ENCODE peak calls at places on chromosomes 11 and 22, in six cellular contexts. P, Q, Z, O, V and F are unnamed samples.

GRCh38 chr22:40485813-40486610 is 115.6 kb downstream of the SGSM3 start:
- DNase-seq in P (no peak), Q (no peak), Z (no peak), O (no peak), V (no peak), F (no peak)

GRCh38 chr11:33507967-33508366 is 192.7 kb downstream of the C11orf91 start:
- DNase-seq in P (no peak), Q (peak), Z (peak), O (no peak), V (no peak), F (peak)

GRCh38 chr11:93053864-93054263 is 84.4 kb downstream of the MTNR1B start:
- DNase-seq in P (no peak), Q (no peak), Z (no peak), O (no peak), V (no peak), F (no peak)

GRCh38 chr22:45284705-45285305 is at the start of gene UPK3A:
- DNase-seq in P (peak), Q (peak), Z (no peak), O (no peak), V (peak), F (peak)

GRCh38 chr11:115739878-115740277 is 235.7 kb upstream of the CADM1 start:
- DNase-seq in P (no peak), Q (no peak), Z (no peak), O (no peak), V (no peak), F (no peak)

GRCh38 chr22:17576475-17576874 is 13.2 kb downstream of the SLC25A18 start:
- DNase-seq in P (no peak), Q (no peak), Z (no peak), O (no peak), V (no peak), F (no peak)

GRCh38 chr11:75292943-75293342 is 52.4 kb downstream of the TPBGL start:
- DNase-seq in P (no peak), Q (no peak), Z (no peak), O (no peak), V (peak), F (no peak)

GRCh38 chr11:123920943-123921342 is 18.5 kb upstream of the OR4D5 start:
- DNase-seq in P (no peak), Q (no peak), Z (no peak), O (no peak), V (no peak), F (no peak)

GRCh38 chr11:121460941-121461514 is 8.3 kb upstream of the SORL1-AS1 start:
- DNase-seq in P (no peak), Q (no peak), Z (peak), O (no peak), V (no peak), F (peak)

GRCh38 chr11:11722861-11723260 is 101.1 kb upstream of the GALNT18 start:
- DNase-seq in P (no peak), Q (no peak), Z (no peak), O (no peak), V (no peak), F (no peak)

GRCh38 chr11:111107501-111107900 is 138.0 kb upstream of the POU2AF2 start:
- DNase-seq in P (no peak), Q (no peak), Z (no peak), O (no peak), V (no peak), F (peak)

GRCh38 chr11:8822476-8822875 is 88.5 kb upstream of the AKIP1 start:
- DNase-seq in P (no peak), Q (no peak), Z (no peak), O (no peak), V (no peak), F (no peak)

GRCh38 chr11:76543006-76543703 is 98.3 kb downstream of the EMSY start:
- DNase-seq in P (no peak), Q (no peak), Z (no peak), O (no peak), V (no peak), F (no peak)

GRCh38 chr22:37230673-37231405 is 13.2 kb downstream of the RAC2 start:
- DNase-seq in P (no peak), Q (no peak), Z (no peak), O (peak), V (no peak), F (no peak)

GRCh38 chr11:127052420-127052819 is 51.9 kb upstream of the KIRREL3 start:
- DNase-seq in P (no peak), Q (no peak), Z (no peak), O (no peak), V (no peak), F (no peak)

GRCh38 chr11:68460741-68461283 is at the start of gene PPP6R3:
- DNase-seq in P (peak), Q (no peak), Z (no peak), O (no peak), V (no peak), F (no peak)
- TF ChIP-seq MAX in P (no peak), Q (peak), Z (no peak), O (no peak), V (no peak), F (no peak)

DNA sequence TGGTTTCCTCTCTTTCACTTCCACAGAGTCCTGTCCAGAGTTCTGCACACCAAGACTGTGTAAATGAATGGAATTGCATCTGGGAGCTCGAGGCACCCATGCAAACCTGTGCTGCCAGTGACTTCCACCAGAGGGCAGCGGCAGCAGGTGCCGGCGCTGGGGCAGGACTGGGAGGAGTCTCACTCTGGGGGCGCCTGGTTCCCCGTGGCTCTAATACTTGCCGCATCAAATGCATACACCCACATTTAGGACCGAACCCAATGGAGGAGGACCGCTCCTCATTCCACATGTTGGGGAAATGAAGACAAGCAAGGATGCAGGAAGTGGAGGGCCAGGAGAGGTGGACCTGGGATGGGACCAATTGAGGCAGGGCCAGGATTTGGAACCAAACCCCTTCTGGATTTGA is 1.1 kb upstream of the CD6 start:
- DNase-seq in P (peak), Q (peak), Z (peak), O (no peak), V (peak), F (peak)
- H3K4me3 ChIP-seq in P (no peak), Q (no peak), Z (no peak), O (no peak), V (no peak), F (no peak)

DNA sequence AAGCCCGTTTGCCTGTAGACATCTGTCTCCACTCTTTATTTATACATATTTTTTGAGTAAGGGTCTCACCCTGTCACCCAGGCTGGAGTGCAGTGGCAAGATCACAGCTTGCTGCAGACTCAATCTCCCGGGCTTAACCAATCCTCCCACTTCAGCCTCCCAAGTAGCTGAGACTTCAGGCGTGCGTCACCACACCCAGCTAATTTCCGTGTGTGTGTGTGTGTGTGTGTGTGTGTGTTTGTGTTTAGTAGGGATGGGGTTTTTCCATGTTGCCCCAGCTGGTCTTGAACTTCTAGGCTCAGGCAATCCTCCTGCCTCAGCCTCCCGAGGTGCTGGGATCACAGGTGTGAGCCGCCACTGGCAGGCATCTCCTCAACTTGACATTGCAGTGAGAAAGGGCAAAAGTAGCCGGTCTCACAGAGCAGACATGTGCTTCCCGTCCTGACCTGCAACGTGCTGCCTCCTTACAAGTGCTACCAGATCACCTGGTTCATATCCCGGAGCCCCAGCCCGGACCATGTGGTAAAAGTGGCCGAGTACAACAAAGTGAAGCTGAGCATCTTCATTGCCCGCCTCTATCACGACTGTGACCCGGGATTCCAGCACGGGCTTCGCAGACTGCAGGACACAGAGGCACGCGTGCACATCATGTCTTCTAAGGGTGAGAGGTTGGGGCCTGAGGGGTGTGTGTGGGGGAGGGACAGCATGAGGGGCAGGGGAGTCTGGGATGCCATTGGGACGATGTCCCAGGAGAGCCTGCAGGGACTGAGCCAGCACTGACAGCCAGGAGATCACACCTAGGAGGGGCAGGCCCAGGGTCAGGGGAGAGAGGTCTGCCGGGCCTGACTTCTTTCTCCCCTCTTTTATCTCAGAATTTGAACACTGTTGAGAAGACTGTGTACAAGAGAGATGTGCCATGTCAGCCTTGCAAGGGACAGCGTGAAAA is 5.6 kb upstream of the APOBEC3H start:
- DNase-seq in P (no peak), Q (no peak), Z (no peak), O (no peak), V (no peak), F (no peak)
- TF ChIP-seq CTCF in P (no peak), Q (no peak), Z (no peak), O (no peak), V (no peak), F (no peak)

DNA sequence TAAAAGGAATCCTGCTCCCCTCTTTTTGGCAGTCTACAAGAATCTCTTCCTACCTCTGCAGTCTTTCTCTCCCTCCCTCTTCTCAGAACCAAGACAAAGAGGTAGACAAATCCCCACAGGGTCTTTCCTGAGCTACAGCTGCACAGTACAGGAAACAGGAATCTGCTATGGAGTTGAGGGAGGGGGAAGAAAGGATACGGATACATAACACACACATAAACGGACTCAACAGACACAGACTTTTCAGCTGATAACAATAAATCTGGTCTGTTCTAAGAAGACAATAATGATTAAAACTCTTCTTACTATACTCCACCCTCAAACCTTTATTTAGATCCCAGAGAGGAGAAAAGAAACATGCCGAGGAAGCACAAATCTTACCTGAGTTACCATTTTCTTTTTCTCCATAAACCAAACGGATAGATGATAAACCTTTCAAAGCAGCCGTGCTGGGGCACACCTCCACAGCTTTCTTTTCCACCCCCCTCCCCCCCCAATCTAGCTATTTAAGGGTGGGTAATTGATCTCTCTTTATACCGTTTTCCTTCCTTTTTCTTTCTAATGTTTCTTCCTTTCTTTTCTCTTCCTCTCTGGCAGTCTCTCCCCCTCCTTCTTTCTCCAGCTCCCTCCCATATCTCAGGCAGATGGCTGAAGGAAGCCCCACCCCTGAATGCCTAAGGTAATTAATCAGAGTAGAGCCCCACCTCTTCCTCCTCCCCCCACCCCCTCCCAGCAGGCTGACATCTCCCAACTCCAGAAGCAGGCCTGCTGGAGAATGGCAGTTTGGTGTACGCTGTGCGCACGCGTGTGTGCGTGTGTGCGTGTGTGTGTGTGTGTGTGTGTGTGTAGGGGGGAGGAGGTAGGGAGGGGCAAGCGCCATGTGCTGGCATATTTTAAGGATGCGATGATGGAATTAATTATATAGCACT is 122.4 kb downstream of the APOL5 start:
- DNase-seq in P (peak), Q (peak), Z (no peak), O (no peak), V (peak), F (peak)
- TF ChIP-seq MAX in P (peak), Q (peak), Z (no peak), O (no peak), V (peak), F (no peak)

GRCh38 chr11:66373261-66373660 is 1.7 kb upstream of the SLC29A2 start:
- DNase-seq in P (no peak), Q (no peak), Z (no peak), O (no peak), V (no peak), F (peak)
- H3K4me3 ChIP-seq in P (no peak), Q (no peak), Z (no peak), O (no peak), V (no peak), F (no peak)

GRCh38 chr11:61080986-61081590 is 21.2 kb upstream of the CD5 start:
- DNase-seq in P (no peak), Q (no peak), Z (no peak), O (no peak), V (no peak), F (no peak)
- TF ChIP-seq CTCF in P (no peak), Q (no peak), Z (no peak), O (peak), V (no peak), F (no peak)